ENCODE peak calls at places on chromosomes 7 and 10, in four cellular contexts. B is IMR-90, I is MM.1S, N is gastrocnemius medialis. T is an unnamed sample.

GRCh38 chr7:37942934-37943610 is 22.6 kb downstream of the EPDR1 start:
- DNase-seq in N (peak; percentile 60), I (no peak), B (no peak), T (no peak)

GRCh38 chr7:104980969-104981670 is 32.9 kb upstream of the KMT2E start:
- DNase-seq in I (peak; percentile 79), N (no peak), B (peak; percentile 71), T (peak; percentile 63)

GRCh38 chr7:82542665-82543064 is 99.1 kb upstream of the CACNA2D1 start:
- DNase-seq in B (peak; percentile 93), N (no peak), I (no peak), T (peak; percentile 79)

GRCh38 chr10:98354491-98354890 is 60.5 kb downstream of the PYROXD2 start:
- DNase-seq in N (no peak), I (no peak), B (no peak), T (no peak)

GRCh38 chr7:80259-81236 is 111.8 kb upstream of the FAM20C start:
- DNase-seq in I (no peak), N (no peak), B (no peak), T (no peak)

GRCh38 chr10:110556993-110557601 is 10.4 kb upstream of the SMC3 start:
- DNase-seq in B (peak; percentile 62), N (no peak), I (peak; percentile 61), T (peak; percentile 6)

GRCh38 chr7:5997210-5997808 is 11.5 kb downstream of the PMS2 start:
- DNase-seq in N (no peak), B (peak; percentile 69), I (peak; percentile 55), T (peak; percentile 49)

GRCh38 chr7:158929306-158929705 is 72.9 kb downstream of the DYNC2I1 start:
- DNase-seq in I (no peak), N (no peak), B (no peak), T (no peak)

GRCh38 chr7:74256446-74257408 is 2.5 kb upstream of the RFC2 start:
- DNase-seq in I (no peak), N (no peak), B (peak; percentile 59), T (peak; percentile 9)

GRCh38 chr7:47405921-47406765 is 175.8 kb downstream of the TNS3 start:
- DNase-seq in N (peak; percentile 48), B (peak; percentile 41), I (no peak), T (no peak)

GRCh38 chr7:135558337-135558767 is 635 bp downstream of the NUP205 start:
- DNase-seq in N (peak; percentile 6), B (peak; percentile 40), I (peak; percentile 89), T (peak; percentile 55)

GRCh38 chr10:69846252-69847000 is 44.7 kb downstream of the COL13A1 start:
- DNase-seq in N (peak; percentile 65), B (peak; percentile 27), I (no peak), T (no peak)

GRCh38 chr10:14003517-14003916 is 327.2 kb downstream of the FRMD4A start:
- DNase-seq in N (no peak), I (no peak), B (no peak), T (no peak)

GRCh38 chr7:47506716-47507354 is 75.1 kb downstream of the TNS3 start:
- DNase-seq in I (no peak), B (peak; percentile 59), N (no peak), T (no peak)

GRCh38 chr7:41629711-41630111 is 73.2 kb downstream of the INHBA start:
- DNase-seq in N (no peak), I (no peak), B (peak; percentile 44), T (no peak)

GRCh38 chr10:4351723-4352565 is 474.1 kb upstream of the AKR1E2 start:
- DNase-seq in N (no peak), I (no peak), B (peak; percentile 43), T (peak; percentile 24)

GRCh38 chr7:92714767-92715166 is 121.6 kb downstream of the CDK6 start:
- DNase-seq in I (no peak), N (no peak), B (no peak), T (no peak)

GRCh38 chr7:147188485-147188884 is 1071.9 kb downstream of the CNTNAP2 start:
- DNase-seq in I (no peak), B (no peak), N (no peak), T (no peak)

GRCh38 chr7:97043281-97043680 is 18.6 kb upstream of the DLX5 start:
- DNase-seq in B (peak; percentile 7), I (no peak), N (no peak), T (peak; percentile 10)

GRCh38 chr7:74223711-74224510 is 14.1 kb downstream of the LAT2 start:
- DNase-seq in I (no peak), B (no peak), N (no peak), T (no peak)

GRCh38 chr10:247480-247879 is 112.2 kb downstream of the ZMYND11 start:
- DNase-seq in N (no peak), I (no peak), B (no peak), T (no peak)

GRCh38 chr10:77349226-77349625 is 288.4 kb downstream of the KCNMA1 start:
- DNase-seq in N (no peak), B (peak; percentile 28), I (no peak), T (no peak)

GRCh38 chr7:101815826-101816488 is 1.5 kb upstream of the CUX1 start:
- DNase-seq in N (peak; percentile 59), B (peak; percentile 79), I (peak; percentile 82), T (peak; percentile 64)

GRCh38 chr10:85888004-85888403 is 478.6 kb downstream of the GRID1 start:
- DNase-seq in N (no peak), B (no peak), I (no peak), T (no peak)

GRCh38 chr10:45410489-45410806 is 36.4 kb downstream of the ALOX5 start:
- DNase-seq in N (no peak), B (no peak), I (no peak), T (no peak)

GRCh38 chr7:128770238-128770637 is 5.4 kb downstream of the OPN1SW start:
- DNase-seq in B (peak; percentile 53), I (no peak), N (no peak), T (no peak)

GRCh38 chr7:54880326-54880989 is 121.4 kb upstream of the SEC61G start:
- DNase-seq in N (no peak), I (no peak), B (no peak), T (no peak)

GRCh38 chr10:33298110-33298509 is 36.4 kb downstream of the NRP1 start:
- DNase-seq in B (no peak), N (no peak), I (no peak), T (no peak)

GRCh38 chr10:52486840-52487611 is 172.9 kb downstream of the DKK1 start:
- DNase-seq in B (peak; percentile 92), I (peak; percentile 53), N (no peak), T (peak; percentile 92)

GRCh38 chr7:27169658-27170493 is 4.2 kb downstream of the HOXA10 start:
- DNase-seq in I (no peak), B (no peak), N (no peak), T (peak; percentile 66)

GRCh38 chr10:97715259-97715874 is 1.8 kb downstream of the MARVELD1 start:
- DNase-seq in I (no peak), B (no peak), N (no peak), T (no peak)

GRCh38 chr7:36691983-36692382 is 32.3 kb downstream of the AOAH start:
- DNase-seq in B (no peak), N (no peak), I (no peak), T (no peak)

GRCh38 chr10:118522791-118523498 is 72.5 kb downstream of the PRLHR start:
- DNase-seq in N (no peak), B (peak; percentile 1), I (no peak), T (peak; percentile 79)

GRCh38 chr7:140214075-140214684 is 37.4 kb upstream of the KDM7A start:
- DNase-seq in N (no peak), I (peak; percentile 86), B (peak; percentile 7), T (no peak)

GRCh38 chr7:24722386-24723177 is 34.7 kb downstream of the GSDME start:
- DNase-seq in N (no peak), B (no peak), I (no peak), T (peak; percentile 46)
- TF ChIP-seq CTCF in N (peak; percentile 38), B (no peak), I (no peak), T (peak; percentile 62)

DNA sequence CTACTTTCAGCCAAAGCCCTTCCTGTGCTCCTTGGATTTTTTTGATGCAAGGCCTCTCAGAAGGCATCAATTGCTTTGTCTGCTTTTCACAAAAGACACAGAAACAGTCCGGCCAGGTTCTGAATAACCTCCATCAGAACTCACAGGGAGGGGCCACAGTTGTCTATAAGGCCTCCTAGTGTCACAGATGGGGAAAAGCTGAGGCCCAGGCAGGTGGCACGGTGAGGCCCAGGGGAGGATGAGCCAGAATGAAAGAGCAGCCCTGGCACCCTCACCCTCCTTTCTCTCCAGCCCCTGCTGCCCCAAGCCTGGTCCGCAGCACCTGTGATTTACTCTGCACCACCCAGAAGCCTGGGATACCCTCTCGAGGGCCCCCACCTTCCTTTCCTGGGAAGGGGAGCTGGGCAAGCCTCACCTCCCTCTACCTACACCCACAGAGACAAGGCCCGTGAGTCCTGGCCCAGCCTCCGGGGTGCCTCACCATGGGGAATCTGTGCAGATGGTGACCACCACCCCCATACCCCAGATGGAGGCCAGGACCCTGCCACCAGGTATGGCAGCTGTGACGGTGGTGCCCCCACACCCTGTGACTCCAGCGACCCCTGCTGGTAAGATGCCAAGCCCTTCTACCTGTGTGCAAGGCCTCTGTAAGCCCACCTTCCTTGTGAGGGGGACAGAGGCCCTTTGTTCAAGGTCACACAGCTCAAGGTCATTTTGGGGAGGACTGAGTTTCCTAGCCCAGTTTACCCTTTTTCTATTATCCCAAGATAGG is 26.2 kb upstream of the ZNF467 start:
- DNase-seq in I (peak; percentile 58), N (no peak), B (no peak), T (no peak)
- TF ChIP-seq CTCF in I (peak; percentile 95), N (peak; percentile 41), B (peak; percentile 12), T (peak; percentile 53)

GRCh38 chr10:132163826-132164515 is 22.8 kb upstream of the DPYSL4 start:
- DNase-seq in I (no peak), B (no peak), N (no peak), T (no peak)

GRCh38 chr10:132162021-132162531 is 24.7 kb upstream of the DPYSL4 start:
- DNase-seq in N (peak; percentile 22), I (peak; percentile 22), B (no peak), T (no peak)

GRCh38 chr10:132164801-132165278 is 21.9 kb upstream of the DPYSL4 start:
- DNase-seq in I (no peak), N (no peak), B (no peak), T (peak; percentile 15)

GRCh38 chr10:132163278-132163765 is 23.4 kb upstream of the DPYSL4 start:
- DNase-seq in I (no peak), N (no peak), B (no peak), T (no peak)

GRCh38 chr10:132162590-132163277 is 24.0 kb upstream of the DPYSL4 start:
- DNase-seq in I (no peak), N (no peak), B (no peak), T (no peak)
- TF ChIP-seq CTCF in I (no peak), N (no peak), B (no peak), T (no peak)

GRCh38 chr10:114002422-114002821 is 41.2 kb upstream of the ADRB1 start:
- DNase-seq in N (no peak), I (no peak), B (no peak), T (no peak)
- TF ChIP-seq CTCF in N (no peak), I (peak; percentile 6), B (no peak), T (peak; percentile 35)

DNA sequence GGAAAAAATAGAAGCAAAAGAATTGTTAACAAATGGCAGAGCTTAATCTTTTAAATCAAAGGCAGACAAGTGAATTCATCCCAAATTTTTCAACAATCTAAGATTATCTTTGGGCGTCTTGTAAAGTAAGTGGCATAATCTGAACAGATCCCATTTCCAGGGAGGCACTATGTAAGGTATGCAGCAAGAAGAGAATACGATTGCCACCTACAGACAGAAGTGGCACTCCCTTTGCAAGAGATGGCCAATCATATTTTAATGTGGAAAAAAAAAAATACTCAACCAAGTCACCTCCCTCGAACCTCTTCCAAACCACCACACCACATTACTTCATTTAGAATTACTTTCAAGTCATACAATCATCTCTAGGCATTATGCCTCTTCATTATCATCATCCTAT is 4.0 kb downstream of the GFRA1 start:
- DNase-seq in N (no peak), I (no peak), B (no peak), T (no peak)
- TF ChIP-seq CTCF in N (no peak), I (no peak), B (no peak), T (no peak)

GRCh38 chr7:1569833-1570632 is at the start of gene PSMG3:
- DNase-seq in I (peak; percentile 94), N (peak; percentile 86), B (peak; percentile 89), T (peak; percentile 86)
- TF ChIP-seq CTCF in I (peak; percentile 36), N (peak; percentile 44), B (peak; percentile 17), T (peak; percentile 70)

T was measured in HFFc6.